ENCODE peak calls at places on chromosome 17, in six cellular contexts. A is fibroblast of mammary gland, S is HCT116, Y is GM23338, D is cardiac muscle cell, Q is heart left ventricle. R is an unnamed sample.

GRCh38 chr17:48905987-48906515 is 2.2 kb upstream of the UBE2Z start:
- DNase-seq in Q (no peak), D (no peak), A (no peak), Y (no peak), S (no peak), R (no peak)

GRCh38 chr17:12078791-12079190 is 58.1 kb downstream of the MAP2K4 start:
- DNase-seq in A (peak; percentile 77), Y (no peak), S (no peak), Q (no peak), D (peak; percentile 71), R (peak; percentile 47)

GRCh38 chr17:57599271-57600045 is 145.6 kb downstream of the CCDC182 start:
- DNase-seq in Q (no peak), Y (no peak), D (no peak), S (no peak), A (no peak), R (no peak)

GRCh38 chr17:74172700-74173099 is 30.8 kb upstream of the RPL38 start:
- DNase-seq in S (no peak), D (no peak), Y (no peak), A (no peak), Q (no peak), R (no peak)

GRCh38 chr17:16991349-16992009 is 19.6 kb upstream of the TNFRSF13B start:
- DNase-seq in Y (peak; percentile 94), S (peak; percentile 57), D (peak; percentile 80), Q (peak; percentile 70), A (peak; percentile 64), R (no peak)

GRCh38 chr17:40782450-40782849 is at the start of gene KRT27:
- DNase-seq in A (no peak), Y (no peak), D (no peak), Q (no peak), S (no peak), R (no peak)

GRCh38 chr17:75087558-75088453 is at the start of gene SLC16A5:
- DNase-seq in A (peak; percentile 65), Q (peak; percentile 93), S (peak; percentile 84), Y (peak; percentile 98), D (peak; percentile 93), R (no peak)

GRCh38 chr17:78174332-78174869 is 6.0 kb downstream of the SYNGR2 start:
- DNase-seq in Y (no peak), D (no peak), S (no peak), A (no peak), Q (peak; percentile 87), R (no peak)

GRCh38 chr17:9644910-9645751 is at the start of gene USP43:
- DNase-seq in Y (peak; percentile 79), A (peak; percentile 6), D (peak; percentile 23), S (peak; percentile 32), Q (no peak), R (no peak)

GRCh38 chr17:11144358-11145233 is 96.4 kb upstream of the SHISA6 start:
- DNase-seq in A (peak; percentile 56), Y (peak; percentile 18), Q (peak; percentile 25), S (no peak), D (peak; percentile 58), R (no peak)

GRCh38 chr17:38600416-38600815 is 5.3 kb downstream of the SRCIN1 start:
- DNase-seq in S (no peak), D (no peak), Q (no peak), Y (no peak), A (no peak), R (no peak)

DNA sequence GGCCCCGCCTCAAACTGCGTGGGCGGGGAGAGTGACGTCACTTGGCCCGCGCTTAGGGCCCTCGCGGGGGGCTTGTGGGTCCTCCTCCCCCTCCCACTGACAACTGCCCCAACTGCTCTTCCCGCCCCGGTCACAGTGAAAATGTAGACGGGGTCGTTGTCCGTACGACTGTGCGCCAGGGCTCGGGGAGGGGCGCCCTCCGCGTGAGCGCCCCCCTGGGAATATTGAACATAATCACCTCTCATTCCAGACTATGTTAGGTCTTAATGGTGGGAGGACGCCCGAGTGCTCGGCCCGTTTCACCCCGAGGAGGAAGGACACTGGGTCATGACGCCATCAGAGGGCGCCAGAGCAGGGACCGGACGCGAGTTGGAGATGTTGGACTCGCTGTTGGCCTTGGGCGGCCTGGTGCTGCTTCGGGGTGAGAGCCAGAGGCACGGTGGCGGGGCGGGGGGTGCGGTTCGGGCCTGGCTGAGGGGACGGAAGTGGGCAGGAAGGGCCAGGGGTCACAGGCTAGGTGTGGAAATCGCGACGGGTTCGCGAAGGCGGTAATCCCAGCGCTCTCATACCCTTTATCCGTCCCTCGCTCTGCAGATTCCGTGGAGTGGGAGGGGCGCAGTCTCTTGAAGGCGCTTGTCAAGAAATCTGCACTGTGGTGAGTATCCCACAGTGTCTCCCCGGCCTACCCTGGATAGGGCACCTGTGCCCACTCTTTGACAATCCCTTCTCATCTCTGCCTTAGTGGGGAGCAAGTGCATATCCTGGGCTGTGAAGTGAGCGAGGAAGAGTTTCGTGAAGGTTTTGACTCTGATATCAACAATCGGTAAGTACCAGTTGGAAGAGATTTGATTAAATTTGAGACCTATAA is at the start of gene ELP5:
- DNase-seq in A (peak; percentile 95), D (peak; percentile 97), S (peak; percentile 92), Y (peak; percentile 97), Q (peak; percentile 96), R (peak; percentile 60)
- TF ChIP-seq CTCF in A (no peak), D (peak; percentile 10), S (no peak), Y (peak; percentile 59), Q (peak; percentile 52), R (peak; percentile 24)

GRCh38 chr17:7580631-7581554 is 1.5 kb downstream of the CD68 start:
- DNase-seq in D (no peak), A (no peak), S (no peak), Q (no peak), Y (peak; percentile 11), R (no peak)

GRCh38 chr17:7579001-7579838 is at the start of gene CD68:
- DNase-seq in Y (peak; percentile 73), Q (peak; percentile 67), S (peak; percentile 71), A (peak; percentile 98), D (peak; percentile 93), R (peak; percentile 59)

GRCh38 chr17:7579839-7580630 is 597 bp downstream of the CD68 start:
- DNase-seq in A (no peak), Q (no peak), Y (no peak), D (no peak), S (no peak), R (no peak)

GRCh38 chr17:7583253-7584109 is at the start of gene MPDU1:
- DNase-seq in D (peak; percentile 99), Y (peak; percentile 98), Q (peak; percentile 98), S (peak; percentile 90), A (peak; percentile 99), R (peak; percentile 73)

DNA sequence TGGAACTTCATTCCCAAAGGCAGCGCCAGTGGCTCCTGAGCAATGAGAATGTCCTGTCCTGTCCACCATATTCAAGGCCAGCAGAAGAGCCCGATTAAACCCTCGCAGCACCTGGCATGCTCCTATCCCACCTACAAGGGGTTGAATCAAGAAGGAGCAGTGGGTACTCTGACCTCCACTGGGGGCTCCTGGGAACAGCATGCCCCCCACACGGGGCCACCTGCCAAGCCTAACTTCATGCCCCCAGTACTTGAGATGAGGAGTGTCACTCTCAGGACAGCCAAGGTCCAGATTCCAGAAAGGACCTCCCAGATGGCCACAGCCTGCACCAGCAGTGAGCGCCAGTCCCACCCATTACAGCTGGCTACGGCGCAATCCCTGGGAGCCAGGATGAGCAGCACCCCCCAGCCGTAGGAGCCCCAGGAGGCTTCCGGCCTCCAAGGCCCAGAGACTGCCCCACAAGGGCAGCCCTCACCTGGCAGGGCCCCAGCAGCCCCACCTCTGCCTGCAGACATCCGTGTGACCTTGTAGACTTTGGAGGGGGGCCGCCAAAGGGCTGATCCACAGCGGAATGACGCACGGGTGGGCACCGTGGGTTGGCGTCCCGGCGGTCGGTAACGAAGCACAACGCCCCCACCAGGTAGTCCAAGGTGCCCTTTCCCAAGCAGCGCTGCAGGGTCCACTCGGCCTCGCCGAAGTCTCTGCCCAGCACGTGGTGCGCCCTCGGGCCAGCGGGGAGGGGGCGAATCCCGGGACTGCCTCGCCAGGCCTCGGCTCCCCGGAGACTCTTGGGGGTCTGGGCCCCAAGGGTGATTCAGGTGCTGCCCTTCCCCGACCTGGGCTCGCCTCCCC is 1.0 kb upstream of the MPDU1 start:
- DNase-seq in Q (no peak), D (no peak), Y (peak; percentile 47), A (no peak), S (no peak), R (no peak)
- H3K4me3 ChIP-seq in Q (peak overlapping the region; percentile 71), D (no peak overlapping the region), Y (peak overlapping the region; percentile 60), A (no peak overlapping the region), S (peak overlapping the region; percentile 60), R (peak overlapping the region; percentile 81)

GRCh38 chr17:32159586-32160438 is 17.5 kb downstream of the RHOT1 start:
- DNase-seq in D (no peak), Q (no peak), A (no peak), S (no peak), Y (no peak), R (no peak)

GRCh38 chr17:32160526-32160925 is 18.2 kb downstream of the RHOT1 start:
- DNase-seq in Q (no peak), S (no peak), Y (no peak), A (no peak), D (no peak), R (no peak)

GRCh38 chr17:32161029-32161428 is 18.7 kb downstream of the RHOT1 start:
- DNase-seq in A (peak; percentile 19), Y (no peak), Q (no peak), D (peak; percentile 50), S (no peak), R (no peak)

GRCh38 chr17:32158870-32159585 is 16.7 kb downstream of the RHOT1 start:
- DNase-seq in A (no peak), Q (no peak), S (no peak), D (no peak), Y (no peak), R (no peak)

DNA sequence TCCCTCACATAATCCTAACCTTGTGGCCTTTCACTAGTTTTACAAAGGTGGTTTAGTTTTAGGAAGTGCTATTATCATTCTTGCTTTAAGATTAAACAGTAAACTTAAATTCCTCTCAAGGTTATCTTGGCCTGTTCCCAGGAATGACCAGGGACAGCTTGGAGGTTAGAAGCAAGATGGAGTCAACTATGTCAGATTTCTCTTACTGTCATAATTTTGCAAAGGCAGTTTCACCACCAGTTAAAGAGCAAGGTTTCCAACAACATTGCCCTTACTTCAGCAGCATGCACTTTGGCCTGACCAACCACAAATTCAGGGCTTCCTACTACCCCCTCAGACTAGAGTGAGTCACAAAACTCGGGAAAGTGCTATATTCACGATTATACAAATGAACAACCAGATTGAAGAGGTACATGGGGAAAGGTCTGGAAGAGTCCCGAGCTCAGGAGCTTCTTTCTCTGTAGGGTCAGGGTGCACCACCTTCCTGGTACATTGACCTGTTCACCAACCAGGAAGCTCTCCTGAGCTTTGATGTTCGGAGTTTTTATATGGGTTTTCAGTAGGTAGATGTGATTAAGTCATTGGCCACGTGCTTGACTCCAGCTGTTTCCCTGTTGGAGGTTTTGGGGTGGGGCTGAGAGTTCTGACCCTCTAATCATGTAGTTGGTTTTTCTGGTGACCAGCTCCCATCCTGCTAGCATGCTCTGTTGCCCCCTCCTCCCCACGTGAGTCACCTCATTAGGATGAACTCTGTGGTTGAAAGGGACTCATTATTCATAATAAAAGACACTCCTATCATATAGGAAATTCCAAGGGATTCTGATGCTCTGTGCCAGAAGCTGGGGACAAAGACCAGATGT is 19.4 kb downstream of the RHOT1 start:
- DNase-seq in D (peak; percentile 83), Q (no peak), S (no peak), A (peak; percentile 95), Y (no peak), R (no peak)
- TF ChIP-seq CTCF in D (no peak), Q (no peak), S (no peak), A (no peak), Y (no peak), R (no peak)

DNA sequence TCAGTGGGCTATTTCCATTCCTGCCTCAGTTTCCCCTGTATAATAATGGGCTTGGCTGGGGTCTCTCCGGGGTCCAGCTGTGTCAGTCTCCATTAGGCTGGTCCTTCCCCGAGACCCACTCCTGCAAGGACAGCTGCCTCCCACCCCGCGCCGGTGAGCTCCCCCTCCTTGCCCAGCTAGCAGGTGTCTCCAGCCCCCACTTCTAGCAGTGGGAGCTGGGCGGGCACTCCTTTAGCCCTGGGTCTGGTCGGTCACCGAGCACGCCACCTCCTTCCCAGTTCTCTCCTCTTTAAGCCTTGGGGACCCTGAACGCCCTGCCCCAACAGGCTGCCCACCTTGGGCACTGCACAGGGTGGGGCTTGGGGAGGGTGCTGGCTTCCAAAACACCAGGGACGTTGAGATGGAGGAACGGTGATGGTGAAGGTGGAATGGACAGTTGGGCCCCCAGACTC is 10.5 kb downstream of the TBX2 start:
- DNase-seq in Q (no peak), Y (no peak), S (no peak), D (no peak), A (no peak), R (no peak)
- H3K4me3 ChIP-seq in Q (peak overlapping the region; percentile 67), Y (peak overlapping the region; percentile 77), S (peak overlapping the region; percentile 52), D (peak overlapping the region; percentile 50), A (peak overlapping the region; percentile 30), R (no peak overlapping the region)

R was measured in AG04449.